ENCODE peak calls at places on chromosomes 7 and 10, in nine cellular contexts. D is stomach, R is right lobe of liver, A is IMR-90, N is lung, Y is A549, P is left lung, V is Peyer's patch, X is left ventricle myocardium inferior. C is an unnamed sample.

GRCh38 chr10:132768346-132769248 is 17.4 kb downstream of the NKX6-2 start:
- DNase-seq in A (no peak), R (no peak), D (no peak), X (no peak), N (no peak), V (no peak), P (no peak), Y (no peak), C (no peak)

GRCh38 chr10:132273304-132273944 is 34.3 kb downstream of the STK32C start:
- DNase-seq in N (no peak), A (no peak), X (no peak), D (no peak), R (no peak), V (no peak), P (no peak), Y (no peak), C (no peak)

GRCh38 chr7:101664390-101664789 is 35.3 kb upstream of the MYL10 start:
- DNase-seq in A (no peak), N (no peak), P (no peak), D (no peak), Y (no peak), V (no peak), R (no peak), X (no peak), C (no peak)

GRCh38 chr10:101292194-101293006 is 61.6 kb upstream of the BTRC start:
- DNase-seq in A (no peak), V (no peak), P (no peak), Y (no peak), D (no peak), R (no peak), N (no peak), X (peak), C (no peak)

GRCh38 chr10:84375011-84375410 is 46.6 kb downstream of the CCSER2 start:
- DNase-seq in N (no peak), V (no peak), X (no peak), P (no peak), Y (no peak), D (peak), R (no peak), A (peak), C (no peak)

GRCh38 chr7:38163671-38164070 is 14.4 kb upstream of the STARD3NL start:
- DNase-seq in Y (no peak), X (no peak), N (no peak), R (no peak), D (no peak), A (no peak), P (no peak), V (no peak), C (no peak)

GRCh38 chr7:137454169-137455166 is 110.9 kb upstream of the PTN start:
- DNase-seq in X (no peak), Y (peak), D (no peak), A (peak), R (no peak), V (no peak), N (no peak), P (no peak), C (no peak)

GRCh38 chr7:112439476-112439875 is 10.8 kb upstream of the IFRD1 start:
- DNase-seq in V (no peak), A (no peak), Y (no peak), P (no peak), N (no peak), D (no peak), X (no peak), R (no peak), C (no peak)

GRCh38 chr10:124798781-124799180 is 2.8 kb upstream of the ABRAXAS2 start:
- DNase-seq in V (no peak), X (no peak), Y (no peak), N (no peak), R (no peak), A (no peak), D (no peak), P (no peak), C (no peak)

GRCh38 chr7:14841850-14842249 is 60.7 kb downstream of the DGKB start:
- DNase-seq in V (no peak), A (peak), N (no peak), D (no peak), X (no peak), R (no peak), Y (no peak), P (no peak), C (no peak)

GRCh38 chr10:71454347-71454746 is 57.6 kb downstream of the CDH23 start:
- DNase-seq in D (no peak), X (no peak), V (no peak), R (no peak), N (no peak), Y (no peak), A (no peak), P (no peak), C (no peak)

GRCh38 chr7:131027287-131027773 is 293.3 kb upstream of the KLF14 start:
- DNase-seq in P (no peak), D (no peak), V (no peak), X (peak), Y (no peak), A (peak), N (no peak), R (no peak), C (no peak)

GRCh38 chr7:118870187-118870586 is 645.7 kb downstream of the ANKRD7 start:
- DNase-seq in D (no peak), P (no peak), A (no peak), R (no peak), V (no peak), Y (no peak), N (no peak), X (no peak), C (no peak)

GRCh38 chr7:27947581-27948278 is 207.8 kb downstream of the TAX1BP1 start:
- DNase-seq in Y (no peak), A (peak), D (no peak), R (no peak), P (no peak), V (no peak), N (no peak), X (no peak), C (no peak)

GRCh38 chr7:42407828-42408227 is 170.8 kb upstream of the GLI3 start:
- DNase-seq in R (no peak), X (no peak), P (no peak), N (no peak), V (no peak), D (no peak), Y (no peak), A (no peak), C (no peak)

GRCh38 chr10:116783011-116783655 is 40.8 kb upstream of the HSPA12A start:
- DNase-seq in D (no peak), Y (no peak), N (no peak), P (no peak), R (peak), A (peak), X (no peak), V (no peak), C (no peak)

GRCh38 chr7:29044529-29044928 is 86.4 kb upstream of the TRIL start:
- DNase-seq in A (no peak), N (no peak), V (no peak), X (no peak), D (no peak), P (no peak), Y (no peak), R (no peak), C (no peak)

GRCh38 chr7:111958889-111959288 is 247.3 kb downstream of the DOCK4 start:
- DNase-seq in V (no peak), X (no peak), D (no peak), P (no peak), Y (no peak), A (no peak), R (no peak), N (no peak), C (peak)

GRCh38 chr10:44925224-44925623 is 14.1 kb downstream of the TMEM72 start:
- DNase-seq in Y (no peak), P (peak), X (no peak), V (no peak), A (peak), R (no peak), N (no peak), D (no peak), C (no peak)

GRCh38 chr10:85548038-85548437 is 818.6 kb downstream of the GRID1 start:
- DNase-seq in A (no peak), N (no peak), P (no peak), R (peak), X (peak), Y (peak), D (no peak), V (no peak), C (no peak)

GRCh38 chr10:121243003-121243898 is 355.0 kb downstream of the FGFR2 start:
- DNase-seq in Y (no peak), V (no peak), D (no peak), P (no peak), R (no peak), A (no peak), X (no peak), N (no peak), C (no peak)

GRCh38 chr7:2602736-2603387 is 28.9 kb upstream of the TTYH3 start:
- DNase-seq in A (no peak), V (no peak), X (no peak), D (no peak), N (no peak), R (no peak), Y (no peak), P (no peak), C (no peak)

GRCh38 chr7:148142660-148143248 is 447.8 kb upstream of the C7orf33 start:
- DNase-seq in V (no peak), P (no peak), D (no peak), X (no peak), R (no peak), Y (no peak), A (peak), N (no peak), C (no peak)

GRCh38 chr7:129778770-129779601 is 167.5 kb downstream of the NRF1 start:
- DNase-seq in X (no peak), V (no peak), A (no peak), N (no peak), Y (peak), R (no peak), D (no peak), P (no peak), C (no peak)

GRCh38 chr7:24756989-24757798 is at the start of gene GSDME:
- DNase-seq in D (peak), Y (peak), V (no peak), P (peak), X (peak), R (peak), N (no peak), A (peak), C (peak)

GRCh38 chr10:95330966-95331453 is 40.2 kb upstream of the PDLIM1 start:
- DNase-seq in Y (no peak), N (no peak), P (no peak), D (no peak), X (no peak), A (peak), R (no peak), V (no peak), C (no peak)

GRCh38 chr7:117479480-117480224 is at the start of gene CFTR:
- DNase-seq in N (peak), D (peak), R (peak), V (no peak), P (peak), A (no peak), Y (peak), X (peak), C (peak)

GRCh38 chr7:19572566-19572965 is 136.3 kb downstream of the POLR1F start:
- DNase-seq in V (no peak), D (no peak), P (no peak), X (no peak), Y (no peak), N (no peak), A (no peak), R (no peak), C (no peak)

GRCh38 chr7:107016312-107016711 is 28.2 kb upstream of the PRKAR2B start:
- DNase-seq in P (no peak), Y (no peak), V (no peak), A (no peak), N (no peak), X (no peak), R (no peak), D (no peak), C (no peak)

GRCh38 chr10:84537447-84537931 is 209.1 kb downstream of the CCSER2 start:
- DNase-seq in R (peak), D (peak), Y (peak), V (peak), A (peak), N (peak), X (peak), P (no peak), C (no peak)

GRCh38 chr10:20276127-20276979 is 460.1 kb downstream of the PLXDC2 start:
- DNase-seq in R (no peak), P (no peak), V (no peak), X (no peak), D (no peak), N (no peak), A (no peak), Y (no peak), C (no peak)

GRCh38 chr7:43698461-43699255 is 30.7 kb downstream of the COA1 start:
- DNase-seq in D (no peak), A (peak), R (no peak), Y (no peak), X (no peak), N (no peak), V (no peak), P (no peak), C (no peak)

DNA sequence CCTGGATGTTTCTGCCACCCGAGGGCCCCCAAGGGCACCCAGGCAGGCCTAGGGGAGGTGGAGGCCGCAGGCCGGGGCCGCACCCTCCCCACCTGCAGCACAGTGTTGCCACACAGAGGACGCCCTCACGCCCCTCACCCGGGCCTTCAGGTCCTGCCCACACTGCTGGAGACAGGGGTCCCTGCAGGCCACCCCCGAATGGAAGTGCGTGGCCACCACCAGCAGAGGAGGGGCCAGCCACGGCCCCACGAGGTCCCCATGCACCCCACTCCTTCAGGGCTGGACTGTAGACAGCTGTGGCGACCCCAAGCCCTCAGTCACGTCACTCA is 35.4 kb downstream of the ADAP1 start:
- DNase-seq in X (peak), V (no peak), Y (no peak), R (peak), N (no peak), D (no peak), A (no peak), P (peak), C (peak)
- TF ChIP-seq CTCF in X (no peak), V (no peak), Y (no peak), R (no peak), N (no peak), D (no peak), A (no peak), P (no peak), C (no peak)

GRCh38 chr10:112226439-112227248 is 43.1 kb upstream of the GPAM start:
- DNase-seq in R (no peak), D (no peak), X (no peak), P (no peak), A (no peak), Y (no peak), V (no peak), N (no peak), C (no peak)

GRCh38 chr10:112224933-112225529 is 41.5 kb upstream of the GPAM start:
- DNase-seq in D (no peak), Y (no peak), V (no peak), P (no peak), X (no peak), R (no peak), N (no peak), A (no peak), C (no peak)

GRCh38 chr10:112223725-112224124 is 40.2 kb upstream of the GPAM start:
- DNase-seq in D (no peak), N (no peak), P (no peak), Y (no peak), X (no peak), A (no peak), R (peak), V (no peak), C (no peak)

GRCh38 chr10:112227331-112227961 is 43.9 kb upstream of the GPAM start:
- DNase-seq in N (peak), P (no peak), R (peak), V (no peak), D (no peak), Y (no peak), A (no peak), X (no peak), C (no peak)

DNA sequence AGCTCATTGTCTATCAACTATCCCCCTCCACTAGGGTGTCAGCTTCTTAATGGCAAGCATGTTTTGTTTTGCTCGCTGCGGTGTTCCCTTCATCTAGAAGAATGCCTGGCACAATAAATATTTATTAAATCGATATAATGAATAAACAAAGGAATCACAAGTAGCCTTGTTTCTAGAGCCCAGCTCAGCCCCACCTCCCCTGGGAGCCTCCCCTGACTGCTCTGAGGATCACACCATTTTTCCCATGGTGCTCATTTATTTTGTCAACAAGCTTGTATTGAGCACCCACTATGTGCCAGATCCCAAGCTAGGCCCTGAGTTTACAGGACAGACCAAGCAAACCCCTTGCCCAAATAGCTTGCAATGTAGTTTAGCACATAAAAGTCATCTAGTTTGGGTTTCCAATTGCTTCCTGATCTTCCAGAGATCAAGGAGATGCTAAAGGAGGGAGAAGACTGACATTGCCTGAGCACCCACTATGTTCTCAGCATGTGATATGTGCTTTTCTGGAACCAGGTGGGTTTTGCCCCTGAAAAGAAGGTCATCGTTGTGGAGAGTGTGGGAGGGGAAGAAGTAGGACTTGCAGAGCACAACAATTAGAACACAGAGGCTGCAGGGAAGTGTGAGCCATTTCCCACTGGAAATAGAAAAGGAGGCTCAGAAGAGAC is 42.3 kb upstream of the GPAM start:
- DNase-seq in V (no peak), R (no peak), N (no peak), P (no peak), X (no peak), A (no peak), D (no peak), Y (no peak), C (no peak)
- H3K27ac ChIP-seq in V (no peak), R (peak), N (no peak), P (no peak), X (no peak), A (no peak), D (no peak), Y (no peak), C (no peak)

DNA sequence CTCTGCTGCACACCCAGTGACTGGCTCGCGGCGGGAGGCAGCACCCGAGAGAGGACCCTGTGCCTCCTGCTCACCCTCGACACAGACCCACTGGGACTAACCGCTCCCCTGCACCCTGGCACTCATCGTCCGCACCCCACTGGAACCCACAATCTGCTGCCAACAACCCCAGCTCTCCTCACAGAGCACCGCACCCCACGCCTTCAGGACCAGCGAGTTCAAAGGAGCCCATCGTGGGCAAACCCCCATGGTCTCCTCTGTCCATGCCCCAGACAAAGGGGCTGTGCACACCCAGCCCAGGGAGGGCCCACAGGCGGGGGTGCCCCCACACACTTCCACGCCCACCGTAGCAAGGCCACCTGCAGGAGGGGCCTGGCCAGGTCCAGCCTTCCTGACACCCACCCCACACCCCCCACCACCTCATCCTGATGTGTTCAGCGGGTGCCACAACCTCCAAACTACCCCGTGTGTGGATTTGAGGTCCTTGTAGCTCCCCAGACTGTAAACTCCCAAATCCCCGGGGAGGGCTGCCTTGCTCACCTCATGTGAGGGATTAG is 14.0 kb downstream of the RASGEF1A start:
- DNase-seq in D (no peak), R (no peak), P (no peak), A (no peak), Y (no peak), V (peak), X (peak), N (no peak), C (no peak)
- TF ChIP-seq CTCF in D (no peak), R (no peak), P (no peak), A (no peak), Y (no peak), V (no peak), X (no peak), N (no peak), C (no peak)

GRCh38 chr7:90747521-90747920 is 151.4 kb downstream of the CDK14 start:
- DNase-seq in N (no peak), V (no peak), X (no peak), R (no peak), Y (no peak), P (no peak), A (no peak), D (no peak), C (no peak)

GRCh38 chr7:90751595-90751994 is 155.5 kb downstream of the CDK14 start:
- DNase-seq in V (no peak), D (no peak), X (no peak), Y (no peak), N (no peak), P (no peak), A (no peak), R (no peak), C (no peak)

GRCh38 chr7:90749262-90749661 is 153.1 kb downstream of the CDK14 start:
- DNase-seq in Y (no peak), N (no peak), P (no peak), R (no peak), D (no peak), A (no peak), X (no peak), V (no peak), C (no peak)

GRCh38 chr7:90752051-90752450 is 155.9 kb downstream of the CDK14 start:
- DNase-seq in N (no peak), Y (no peak), X (no peak), R (no peak), D (no peak), V (no peak), P (no peak), A (peak), C (no peak)

DNA sequence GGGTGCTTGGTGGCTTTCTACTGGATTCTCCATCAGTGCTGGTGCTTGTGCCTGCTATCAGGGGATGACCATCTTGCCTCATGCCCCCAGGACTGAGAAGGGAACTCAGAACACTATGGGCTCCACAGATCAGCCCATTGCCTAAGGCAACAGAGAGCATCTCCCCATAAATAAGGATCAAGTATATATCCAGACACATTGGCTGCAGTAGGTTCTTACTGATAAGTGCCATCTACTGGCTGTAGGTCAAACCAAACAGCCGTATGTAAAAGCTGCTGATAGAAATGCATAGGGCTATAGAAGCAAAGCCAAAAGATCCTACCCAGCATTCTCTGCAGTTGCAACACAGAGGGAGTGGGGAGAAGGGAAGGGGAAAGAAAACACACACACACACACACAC is 153.7 kb downstream of the CDK14 start:
- DNase-seq in Y (no peak), N (no peak), D (no peak), V (no peak), X (no peak), R (no peak), P (no peak), A (peak), C (no peak)
- H3K27ac ChIP-seq in Y (no peak), N (no peak), D (no peak), V (no peak), X (no peak), R (no peak), P (no peak), A (no peak), C (no peak)